ENCODE peak calls at places on chromosomes 6 and 20, in five cellular contexts. One of them, this sample, is unnamed.

GRCh38 chr6:31569861-31570536 is 2.1 kb upstream of the LTA start:
- DNase-seq in Peyer's patch: no peak
- DNase-seq in stomach: no peak
- DNase-seq in keratinocyte: no peak
- DNase-seq in epithelial cell of esophagus: no peak
- DNase-seq in this sample: no peak

GRCh38 chr20:23125625-23126191 is 39.6 kb upstream of the CD93 start:
- DNase-seq in stomach: no peak
- DNase-seq in keratinocyte: no peak
- DNase-seq in epithelial cell of esophagus: peak; percentile 35
- DNase-seq in Peyer's patch: peak; percentile 48
- DNase-seq in this sample: no peak

GRCh38 chr6:84033523-84034451 is at the start of gene MRAP2:
- DNase-seq in keratinocyte: no peak
- DNase-seq in epithelial cell of esophagus: peak; percentile 53
- DNase-seq in Peyer's patch: peak; percentile 75
- DNase-seq in stomach: peak; percentile 58
- DNase-seq in this sample: peak; percentile 42

GRCh38 chr20:36154696-36155628 is at the start of gene EPB41L1:
- DNase-seq in stomach: no peak
- DNase-seq in keratinocyte: no peak
- DNase-seq in epithelial cell of esophagus: no peak
- DNase-seq in Peyer's patch: no peak
- DNase-seq in this sample: no peak

GRCh38 chr20:44423480-44423879 is 52.2 kb upstream of the TTPAL start:
- DNase-seq in stomach: no peak
- DNase-seq in epithelial cell of esophagus: peak; percentile 22
- DNase-seq in Peyer's patch: no peak
- DNase-seq in keratinocyte: no peak
- DNase-seq in this sample: no peak

GRCh38 chr6:28814032-28814976 is 109.5 kb downstream of the TRIM27 start:
- DNase-seq in keratinocyte: no peak
- DNase-seq in stomach: no peak
- DNase-seq in epithelial cell of esophagus: no peak
- DNase-seq in Peyer's patch: no peak
- DNase-seq in this sample: no peak

GRCh38 chr6:28589234-28589951 is 63.7 kb downstream of the GPX5 start:
- DNase-seq in keratinocyte: peak; percentile 95
- DNase-seq in Peyer's patch: no peak
- DNase-seq in stomach: no peak
- DNase-seq in epithelial cell of esophagus: peak; percentile 94
- DNase-seq in this sample: peak; percentile 76

GRCh38 chr6:26155066-26155925 is 68.1 kb downstream of the HFE start:
- DNase-seq in keratinocyte: no peak
- DNase-seq in Peyer's patch: no peak
- DNase-seq in stomach: no peak
- DNase-seq in epithelial cell of esophagus: no peak
- DNase-seq in this sample: peak; percentile 42

GRCh38 chr6:42431356-42431755 is 20.4 kb downstream of the TRERF1 start:
- DNase-seq in Peyer's patch: no peak
- DNase-seq in stomach: no peak
- DNase-seq in epithelial cell of esophagus: no peak
- DNase-seq in keratinocyte: no peak
- DNase-seq in this sample: no peak

GRCh38 chr6:169070506-169071176 is 183.0 kb downstream of the THBS2 start:
- DNase-seq in epithelial cell of esophagus: peak; percentile 65
- DNase-seq in keratinocyte: peak; percentile 80
- DNase-seq in stomach: peak; percentile 37
- DNase-seq in Peyer's patch: no peak
- DNase-seq in this sample: peak; percentile 48

GRCh38 chr20:6434131-6434530 is 311.3 kb upstream of the FERMT1 start:
- DNase-seq in epithelial cell of esophagus: peak; percentile 54
- DNase-seq in Peyer's patch: no peak
- DNase-seq in stomach: no peak
- DNase-seq in keratinocyte: no peak
- DNase-seq in this sample: no peak

GRCh38 chr20:37907677-37908397 is 4.9 kb downstream of the VSTM2L start:
- DNase-seq in keratinocyte: no peak
- DNase-seq in epithelial cell of esophagus: peak; percentile 47
- DNase-seq in Peyer's patch: no peak
- DNase-seq in stomach: no peak
- DNase-seq in this sample: no peak

GRCh38 chr6:35539223-35539622 is 26.5 kb upstream of the TULP1 start:
- DNase-seq in Peyer's patch: no peak
- DNase-seq in epithelial cell of esophagus: no peak
- DNase-seq in stomach: no peak
- DNase-seq in keratinocyte: no peak
- DNase-seq in this sample: no peak

GRCh38 chr20:5918856-5919633 is 31.3 kb downstream of the TRMT6 start:
- DNase-seq in stomach: no peak
- DNase-seq in keratinocyte: peak; percentile 62
- DNase-seq in Peyer's patch: no peak
- DNase-seq in epithelial cell of esophagus: peak; percentile 87
- DNase-seq in this sample: no peak

GRCh38 chr6:2103644-2104523 is 141.5 kb downstream of the GMDS start:
- DNase-seq in epithelial cell of esophagus: peak; percentile 74
- DNase-seq in Peyer's patch: no peak
- DNase-seq in stomach: no peak
- DNase-seq in keratinocyte: no peak
- DNase-seq in this sample: no peak

GRCh38 chr20:45061244-45061643 is 39.7 kb downstream of the KCNS1 start:
- DNase-seq in epithelial cell of esophagus: peak; percentile 97
- DNase-seq in stomach: no peak
- DNase-seq in Peyer's patch: no peak
- DNase-seq in keratinocyte: peak; percentile 85
- DNase-seq in this sample: no peak

GRCh38 chr6:154653853-154654252 is 79.4 kb upstream of the SCAF8 start:
- DNase-seq in stomach: no peak
- DNase-seq in keratinocyte: peak; percentile 53
- DNase-seq in epithelial cell of esophagus: peak; percentile 95
- DNase-seq in Peyer's patch: no peak
- DNase-seq in this sample: no peak

GRCh38 chr20:14724036-14724435 is 386.6 kb upstream of the FLRT3 start:
- DNase-seq in stomach: no peak
- DNase-seq in Peyer's patch: no peak
- DNase-seq in epithelial cell of esophagus: no peak
- DNase-seq in keratinocyte: no peak
- DNase-seq in this sample: no peak

GRCh38 chr20:53269380-53269779 is 297.2 kb downstream of the TSHZ2 start:
- DNase-seq in Peyer's patch: no peak
- DNase-seq in stomach: no peak
- DNase-seq in epithelial cell of esophagus: no peak
- DNase-seq in keratinocyte: no peak
- DNase-seq in this sample: no peak

GRCh38 chr6:139490482-139490881 is 116.0 kb upstream of the CITED2 start:
- DNase-seq in Peyer's patch: no peak
- DNase-seq in epithelial cell of esophagus: no peak
- DNase-seq in keratinocyte: no peak
- DNase-seq in stomach: peak; percentile 37
- DNase-seq in this sample: peak; percentile 69

DNA sequence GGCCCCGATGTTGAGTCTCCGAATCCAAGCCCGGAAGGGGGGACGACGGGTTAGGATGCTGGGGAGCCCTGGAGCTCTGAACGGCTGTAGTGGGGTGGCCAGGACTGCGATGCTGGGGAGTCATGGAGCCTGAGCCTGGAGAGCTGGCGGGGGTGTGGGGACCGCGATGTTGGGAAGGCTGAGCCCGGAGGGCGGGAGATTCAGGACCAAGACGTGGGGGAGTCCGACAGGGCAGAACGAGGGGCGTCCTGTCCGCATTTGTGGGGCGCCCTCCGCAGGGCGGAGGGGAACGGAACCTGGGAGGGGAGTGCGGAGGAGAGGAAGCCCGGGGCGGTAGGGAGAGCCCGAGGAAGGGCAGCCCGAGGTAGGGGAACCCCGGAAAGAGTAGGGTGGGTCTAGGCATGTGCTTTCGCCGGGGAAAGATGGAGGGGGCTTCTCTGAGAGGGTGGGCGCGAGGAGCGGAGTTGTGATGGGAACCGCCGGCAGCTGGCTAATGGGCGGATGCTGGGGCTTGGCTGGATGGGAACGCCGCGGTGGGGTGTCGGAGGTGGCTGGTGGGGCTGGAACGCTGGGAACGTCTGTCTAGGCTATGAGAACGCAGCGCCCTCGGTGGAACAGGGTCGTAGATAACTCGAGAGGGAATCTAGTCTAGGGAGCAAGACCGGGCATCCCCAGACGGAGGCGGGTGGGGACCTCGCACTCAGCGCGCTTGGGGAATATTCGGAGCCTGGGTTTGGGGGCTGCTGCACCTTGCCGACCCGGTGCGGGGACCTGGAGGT is 681 bp downstream of the PAQR8 start:
- DNase-seq in keratinocyte: no peak
- DNase-seq in epithelial cell of esophagus: no peak
- DNase-seq in Peyer's patch: peak; percentile 73
- DNase-seq in stomach: peak; percentile 37
- DNase-seq in this sample: no peak
- TF ChIP-seq CTCF in keratinocyte: peak; percentile 40
- TF ChIP-seq CTCF in epithelial cell of esophagus: no peak
- TF ChIP-seq CTCF in Peyer's patch: peak; percentile 7
- TF ChIP-seq CTCF in stomach: no peak
- TF ChIP-seq CTCF in this sample: no peak

DNA sequence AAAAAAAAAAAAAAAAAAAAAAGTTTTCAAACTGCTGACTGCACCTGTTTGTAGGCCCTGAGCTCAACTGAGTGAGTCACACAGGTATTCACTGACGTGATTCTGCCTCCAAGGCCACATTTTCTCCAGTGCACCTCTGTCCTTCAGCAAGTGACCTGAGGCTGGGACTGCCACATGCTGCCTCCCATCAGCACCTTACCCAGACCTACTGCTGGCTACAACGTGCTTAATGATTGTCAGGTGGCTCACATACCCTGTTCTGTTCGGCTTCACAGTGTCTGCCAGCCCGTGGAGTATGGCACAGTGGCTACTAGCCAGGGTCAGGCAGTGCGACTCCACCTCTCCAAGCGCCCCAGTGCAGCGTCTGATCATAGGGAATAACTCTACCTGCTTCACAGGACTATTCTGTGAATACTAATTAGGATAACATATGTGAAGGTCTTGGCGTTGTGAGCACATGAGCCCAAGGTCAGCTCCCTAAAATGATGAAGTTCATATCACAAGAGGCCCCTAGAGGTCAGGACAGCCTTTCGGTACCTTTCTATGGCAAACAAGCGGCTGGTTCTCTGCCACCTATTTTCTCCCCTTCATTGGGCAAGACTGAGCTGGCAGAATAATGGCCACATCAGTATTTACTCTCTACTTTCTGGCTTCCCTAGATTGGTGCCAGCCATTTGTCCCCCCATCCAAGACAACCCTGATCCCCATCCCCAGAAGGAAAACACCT is 28.1 kb downstream of the RIPOR3 start:
- DNase-seq in stomach: peak; percentile 70
- DNase-seq in Peyer's patch: peak; percentile 72
- DNase-seq in keratinocyte: peak; percentile 73
- DNase-seq in epithelial cell of esophagus: peak; percentile 84
- DNase-seq in this sample: peak; percentile 82
- TF ChIP-seq CTCF in stomach: no peak
- TF ChIP-seq CTCF in Peyer's patch: no peak
- TF ChIP-seq CTCF in keratinocyte: peak; percentile 50
- TF ChIP-seq CTCF in epithelial cell of esophagus: peak; percentile 17
- TF ChIP-seq CTCF in this sample: peak; percentile 82

DNA sequence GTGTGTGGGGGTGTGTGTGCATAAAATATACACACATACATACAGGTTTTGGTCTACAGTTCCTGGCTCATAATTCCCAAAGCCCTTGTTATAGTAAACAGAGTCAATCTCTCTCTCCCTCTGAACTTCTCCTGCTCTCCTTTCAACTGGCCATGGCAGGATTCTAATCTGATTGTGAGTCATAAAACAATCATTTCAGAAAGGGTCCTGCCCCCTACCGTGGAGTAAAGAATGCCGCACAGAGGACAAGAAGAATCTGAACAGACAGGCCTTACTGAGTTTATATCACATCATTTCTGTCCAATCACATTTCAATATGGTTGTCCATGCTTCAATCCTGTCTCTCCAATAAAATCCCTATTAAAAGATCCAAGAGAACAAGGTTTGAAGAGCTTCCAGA is 416.9 kb downstream of the FRK start:
- DNase-seq in stomach: no peak
- DNase-seq in Peyer's patch: no peak
- DNase-seq in keratinocyte: no peak
- DNase-seq in epithelial cell of esophagus: peak; percentile 11
- DNase-seq in this sample: no peak
- TF ChIP-seq CTCF in stomach: no peak
- TF ChIP-seq CTCF in Peyer's patch: no peak
- TF ChIP-seq CTCF in keratinocyte: no peak
- TF ChIP-seq CTCF in epithelial cell of esophagus: no peak
- TF ChIP-seq CTCF in this sample: no peak

DNA sequence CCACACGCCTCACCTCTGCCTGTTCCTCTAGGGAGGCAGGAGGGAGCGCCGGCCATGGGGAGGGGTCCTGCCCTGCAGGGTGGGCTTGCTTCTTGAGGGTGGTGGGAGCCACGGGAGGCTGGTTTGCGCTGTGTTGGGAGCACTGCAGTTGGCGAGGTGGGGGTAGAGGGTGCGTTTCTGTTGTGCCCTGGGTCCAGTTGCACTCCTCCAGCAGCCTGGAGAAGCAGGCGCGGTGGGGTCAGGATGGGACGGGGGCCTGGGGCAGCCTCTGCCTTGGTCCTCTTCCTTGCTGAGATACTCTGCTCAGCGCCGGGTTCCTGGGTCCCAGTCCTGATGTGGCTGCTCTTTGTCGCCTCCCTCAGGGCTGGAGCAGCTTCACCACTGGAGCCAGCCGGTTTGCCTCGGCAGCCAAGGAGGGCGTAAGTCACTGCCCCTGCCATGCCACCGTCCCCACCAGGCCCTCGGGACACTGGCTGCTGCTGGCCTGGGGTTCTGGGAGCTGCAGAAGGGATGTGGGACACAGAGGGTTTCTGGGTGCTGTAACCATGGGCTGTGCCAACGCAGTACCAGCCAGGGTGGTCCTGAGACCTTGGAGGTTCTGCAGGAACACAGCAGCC is 8.4 kb downstream of the ARFGAP1 start:
- DNase-seq in Peyer's patch: no peak
- DNase-seq in stomach: no peak
- DNase-seq in keratinocyte: no peak
- DNase-seq in epithelial cell of esophagus: peak; percentile 29
- DNase-seq in this sample: peak; percentile 64
- TF ChIP-seq CTCF in Peyer's patch: no peak
- TF ChIP-seq CTCF in stomach: no peak
- TF ChIP-seq CTCF in keratinocyte: peak; percentile 46
- TF ChIP-seq CTCF in epithelial cell of esophagus: peak; percentile 43
- TF ChIP-seq CTCF in this sample: peak; percentile 61

GRCh38 chr6:38720295-38720694 is 5.2 kb downstream of the DNAH8 start:
- DNase-seq in epithelial cell of esophagus: peak; percentile 45
- DNase-seq in keratinocyte: no peak
- DNase-seq in Peyer's patch: no peak
- DNase-seq in stomach: no peak
- DNase-seq in this sample: peak; percentile 17
- TF ChIP-seq CTCF in epithelial cell of esophagus: peak; percentile 45
- TF ChIP-seq CTCF in keratinocyte: peak; percentile 40
- TF ChIP-seq CTCF in Peyer's patch: no peak
- TF ChIP-seq CTCF in stomach: no peak
- TF ChIP-seq CTCF in this sample: no peak

DNA sequence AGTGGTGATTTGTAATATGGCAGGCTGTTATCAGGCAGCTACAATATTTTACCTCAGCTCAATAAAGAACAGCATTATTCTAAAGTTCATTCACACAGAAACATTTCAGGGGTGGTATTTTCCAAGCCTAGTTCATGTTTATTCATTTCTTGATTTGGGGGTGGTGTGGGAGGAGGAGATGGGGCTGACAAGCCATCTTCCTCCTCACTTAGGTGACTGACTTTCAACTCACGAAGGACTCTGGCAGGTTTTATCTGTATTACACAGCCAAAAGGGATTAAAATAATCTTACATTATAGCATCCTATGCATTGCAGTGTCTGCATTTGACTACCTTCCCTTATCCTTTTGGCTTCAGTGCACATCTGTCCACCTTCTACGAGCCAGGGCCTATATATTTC is 20.1 kb downstream of the KHDRBS2 start:
- DNase-seq in Peyer's patch: no peak
- DNase-seq in epithelial cell of esophagus: no peak
- DNase-seq in keratinocyte: no peak
- DNase-seq in stomach: no peak
- DNase-seq in this sample: no peak
- TF ChIP-seq CTCF in Peyer's patch: no peak
- TF ChIP-seq CTCF in epithelial cell of esophagus: no peak
- TF ChIP-seq CTCF in keratinocyte: no peak
- TF ChIP-seq CTCF in stomach: no peak
- TF ChIP-seq CTCF in this sample: no peak

This sample was measured in Caco-2.